ENCODE peak calls at places on chromosome 13, in ten cellular contexts. X is ascending aorta; L is lung; Z is RWPE2; I is IMR-90; O is cardiac muscle cell; A is gastrocnemius medialis; Y is fibroblast of lung; R is thoracic aorta; K is CD8-positive, alpha-beta memory T cell. P is an unnamed sample.

GRCh38 chr13:96216543-96216942 is 126.6 kb downstream of the HS6ST3 start:
- DNase-seq in O (no peak), R (no peak), Y (no peak), A (no peak), L (no peak), Z (no peak), K (no peak), I (no peak), X (no peak), P (no peak)

GRCh38 chr13:75181906-75182305 is 300.1 kb downstream of the TBC1D4 start:
- DNase-seq in X (no peak), I (peak; percentile 76), Z (no peak), K (no peak), L (no peak), O (peak; percentile 93), Y (peak; percentile 67), R (no peak), A (no peak), P (no peak)

GRCh38 chr13:113448545-113448884 is 4.8 kb downstream of the ADPRHL1 start:
- DNase-seq in X (peak; percentile 37), Z (no peak), O (no peak), Y (no peak), I (no peak), A (peak; percentile 41), K (no peak), L (no peak), R (no peak), P (no peak)

GRCh38 chr13:50990540-50991506 is 81.2 kb downstream of the RNASEH2B start:
- DNase-seq in Z (no peak), A (no peak), K (no peak), I (peak; percentile 69), L (no peak), X (peak; percentile 77), R (no peak), Y (peak; percentile 80), O (peak; percentile 81), P (peak; percentile 56)

GRCh38 chr13:84997858-84998257 is 801.4 kb downstream of the SLITRK6 start:
- DNase-seq in O (no peak), L (no peak), K (no peak), X (no peak), I (no peak), Z (no peak), A (no peak), R (no peak), Y (no peak), P (no peak)

GRCh38 chr13:75151081-75151643 is 330.8 kb downstream of the TBC1D4 start:
- DNase-seq in A (no peak), O (peak; percentile 55), L (no peak), R (no peak), Z (no peak), I (peak; percentile 52), Y (peak; percentile 79), X (no peak), K (no peak), P (no peak)

GRCh38 chr13:51995677-51996551 is 15.3 kb downstream of the ATP7B start:
- DNase-seq in L (peak; percentile 35), R (no peak), A (no peak), K (no peak), I (no peak), Y (peak; percentile 19), Z (no peak), X (no peak), O (peak; percentile 80), P (peak; percentile 16)

GRCh38 chr13:51689597-51689996 is 105.3 kb downstream of the WDFY2 start:
- DNase-seq in I (no peak), Z (no peak), X (no peak), L (no peak), A (no peak), O (peak; percentile 64), Y (no peak), R (no peak), K (no peak), P (peak; percentile 81)

GRCh38 chr13:94342436-94343242 is 136.8 kb downstream of the DCT start:
- DNase-seq in O (no peak), Y (no peak), X (peak; percentile 68), A (no peak), K (no peak), I (no peak), L (no peak), Z (no peak), R (no peak), P (peak; percentile 61)

GRCh38 chr13:50277127-50277526 is 261.9 kb downstream of the KCNRG start:
- DNase-seq in Y (no peak), I (no peak), K (no peak), L (no peak), Z (no peak), A (no peak), X (no peak), R (no peak), O (no peak), P (no peak)

GRCh38 chr13:66689628-66690027 is 540.5 kb downstream of the PCDH9 start:
- DNase-seq in A (no peak), L (no peak), Y (peak; percentile 68), K (no peak), I (peak; percentile 40), R (no peak), O (peak; percentile 60), Z (no peak), X (no peak), P (peak; percentile 46)

GRCh38 chr13:87855553-87855952 is 184.4 kb downstream of the SLITRK5 start:
- DNase-seq in L (no peak), X (no peak), K (no peak), O (no peak), Z (no peak), R (no peak), A (no peak), Y (no peak), I (no peak), P (no peak)

GRCh38 chr13:65336916-65337315 is 1893.2 kb downstream of the PCDH9 start:
- DNase-seq in K (no peak), A (no peak), R (no peak), O (peak; percentile 92), Z (no peak), L (no peak), I (peak; percentile 84), Y (peak; percentile 95), X (no peak), P (peak; percentile 34)

DNA sequence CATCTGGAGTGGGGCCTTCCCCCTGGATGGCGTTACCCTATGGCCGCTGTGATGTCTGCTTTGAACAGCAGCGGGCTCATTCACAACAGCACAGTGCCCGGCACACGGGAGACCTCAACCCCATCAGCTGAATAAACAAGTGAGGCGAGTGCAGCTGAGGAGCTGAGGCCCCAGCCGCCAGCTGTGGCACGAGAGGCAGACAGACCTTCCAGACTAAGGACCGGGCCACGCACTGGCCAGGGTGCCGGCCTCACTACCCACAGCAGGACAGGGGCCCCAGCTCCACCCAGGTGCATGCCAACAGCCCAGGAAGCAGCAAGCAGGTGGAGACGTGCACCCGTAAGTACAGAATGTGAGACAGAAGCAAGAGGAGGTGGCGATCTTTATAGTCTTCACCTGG is 39.6 kb downstream of the STK24 start:
- DNase-seq in Z (no peak), A (no peak), L (no peak), I (no peak), K (no peak), R (no peak), O (no peak), X (peak; percentile 49), Y (no peak), P (no peak)
- H3K4me1 ChIP-seq in Z (peaks cover 49% of the 10 kb centered on the region), A (peaks cover 96% of the 10 kb centered on the region), L (peaks cover 23% of the 10 kb centered on the region), I (peaks cover 15% of the 10 kb centered on the region), K (peaks cover 89% of the 10 kb centered on the region), R (peaks cover 45% of the 10 kb centered on the region), O (peaks cover 24% of the 10 kb centered on the region), X (no peaks in the 10 kb centered on the region), Y (peaks cover 12% of the 10 kb centered on the region), P (no peaks in the 10 kb centered on the region)

DNA sequence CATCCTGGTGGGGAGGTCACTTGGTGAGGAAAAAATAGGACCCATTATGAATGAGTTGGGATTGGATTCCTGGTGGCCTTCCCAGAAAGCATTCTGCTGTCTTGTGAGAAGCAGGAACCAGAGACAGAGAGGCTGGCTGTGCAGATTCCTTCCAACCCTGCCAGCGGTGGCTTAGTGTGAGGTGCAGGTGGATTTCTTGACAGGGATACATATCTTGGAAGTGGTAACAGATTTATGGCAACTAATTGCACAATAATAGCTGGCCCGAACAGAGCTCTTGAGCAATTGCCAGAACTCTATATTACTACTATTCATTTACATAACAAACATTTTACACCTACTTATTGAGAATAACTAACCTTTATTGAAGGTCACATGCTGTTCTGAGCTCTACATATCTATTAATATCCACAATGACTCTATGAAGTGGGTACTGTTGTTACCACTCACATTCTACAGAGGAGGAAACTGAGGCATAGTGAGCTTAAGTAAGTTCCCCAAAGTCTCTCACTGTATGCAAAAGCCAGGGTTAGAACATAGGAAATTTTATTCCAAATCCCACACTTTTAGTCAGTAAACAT is 173.9 kb upstream of the SERP2 start:
- DNase-seq in Z (no peak), I (no peak), A (peak; percentile 75), R (no peak), L (no peak), X (no peak), Y (peak; percentile 66), K (no peak), O (no peak), P (no peak)
- H3K27ac ChIP-seq in Z (no peak overlapping the region), I (no peak overlapping the region), A (peak overlapping the region; percentile 48), R (no peak overlapping the region), L (no peak overlapping the region), X (no peak overlapping the region), Y (no peak overlapping the region), K (no peak overlapping the region), O (no peak overlapping the region), P (no peak overlapping the region)

GRCh38 chr13:112417079-112417478 is 40.9 kb downstream of the SPACA7 start:
- DNase-seq in I (no peak), R (no peak), K (no peak), Y (no peak), L (no peak), A (no peak), X (no peak), Z (no peak), O (no peak), P (no peak)
- H3K27me3 ChIP-seq in I (no peaks in the 10 kb centered on the region), R (no peaks in the 10 kb centered on the region), K (no peaks in the 10 kb centered on the region), Y (no peaks in the 10 kb centered on the region), L (no peaks in the 10 kb centered on the region), A (peaks cover 6% of the 10 kb centered on the region), X (no peaks in the 10 kb centered on the region), Z (no peaks in the 10 kb centered on the region), O (no peaks in the 10 kb centered on the region), P (no peaks in the 10 kb centered on the region)

DNA sequence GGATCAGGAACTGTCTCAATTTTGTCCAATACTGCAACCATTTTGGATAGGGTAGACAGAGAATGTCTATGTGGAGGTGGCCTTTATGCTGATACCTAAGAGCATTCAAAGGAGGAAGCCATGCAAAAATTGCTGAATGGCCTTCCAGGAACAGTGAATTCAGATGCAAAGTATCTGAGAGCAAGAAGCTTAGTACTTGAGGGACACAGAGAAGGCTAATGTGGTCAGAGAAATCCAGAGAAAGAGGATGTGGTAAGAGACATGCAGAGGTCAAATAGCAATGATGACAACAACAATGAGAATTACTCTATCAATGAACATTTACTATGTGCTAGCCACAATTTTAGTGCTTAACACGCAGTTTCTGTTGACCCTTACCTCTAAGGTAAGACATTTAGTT is 785.6 kb upstream of the KLHL1 start:
- DNase-seq in Y (no peak), O (no peak), X (no peak), K (no peak), I (no peak), A (no peak), L (no peak), Z (no peak), R (no peak), P (no peak)
- H3K4me1 ChIP-seq in Y (no peaks in the 10 kb centered on the region), O (no peaks in the 10 kb centered on the region), X (no peaks in the 10 kb centered on the region), K (no peaks in the 10 kb centered on the region), I (no peaks in the 10 kb centered on the region), A (no peaks in the 10 kb centered on the region), L (no peaks in the 10 kb centered on the region), Z (no peaks in the 10 kb centered on the region), R (no peaks in the 10 kb centered on the region), P (no peaks in the 10 kb centered on the region)

P was measured in SJCRH30.